ENCODE peak calls at places on chromosomes 3 and 15, in seven cellular contexts. M, B, P, V, Z, U and Y are unnamed samples.
A peak's percentile ranks its signal among the peaks of the same experiment; 100 is the strongest.

GRCh38 chr15:64004059-64004458 is 42.2 kb downstream of the DAPK2 start:
- DNase-seq in V (no peak), B (no peak), M (no peak), U (no peak), P (no peak), Z (no peak), Y (no peak)

GRCh38 chr3:39757312-39757711 is 52.1 kb upstream of the MYRIP start:
- DNase-seq in B (no peak), V (no peak), P (no peak), M (no peak), Z (no peak), U (no peak), Y (no peak)

GRCh38 chr15:63909819-63910437 is 76.2 kb upstream of the HERC1 start:
- DNase-seq in P (no peak), U (peak; percentile 76), V (peak; percentile 21), B (no peak), M (no peak), Z (no peak), Y (peak; percentile 76)

GRCh38 chr15:23578521-23579150 is 13.2 kb downstream of the MKRN3 start:
- DNase-seq in Z (no peak), P (no peak), V (no peak), B (no peak), U (no peak), M (no peak), Y (no peak)

GRCh38 chr3:24640330-24640877 is 145.8 kb upstream of the THRB start:
- DNase-seq in P (peak; percentile 38), B (no peak), M (peak; percentile 64), U (peak; percentile 67), Z (no peak), V (peak; percentile 30), Y (peak; percentile 18)

GRCh38 chr3:171967932-171968678 is 71.3 kb upstream of the FNDC3B start:
- DNase-seq in U (peak; percentile 91), M (no peak), P (no peak), V (no peak), Z (no peak), B (no peak), Y (peak; percentile 84)

GRCh38 chr3:133763797-133764734 is 17.9 kb downstream of the TF start:
- DNase-seq in B (no peak), P (no peak), M (no peak), V (no peak), U (no peak), Z (no peak), Y (no peak)

GRCh38 chr15:80785811-80786354 is 6.7 kb downstream of the CEMIP start:
- DNase-seq in B (no peak), U (peak; percentile 2), Z (no peak), M (no peak), V (no peak), P (no peak), Y (no peak)

GRCh38 chr3:136984837-136985236 is 27.1 kb downstream of the IL20RB start:
- DNase-seq in P (no peak), Z (no peak), V (no peak), B (no peak), U (peak; percentile 68), M (peak; percentile 91), Y (peak; percentile 10)

GRCh38 chr3:173912126-173912525 is 514.6 kb downstream of the NLGN1 start:
- DNase-seq in U (no peak), M (no peak), P (no peak), Z (no peak), V (no peak), B (no peak), Y (no peak)

GRCh38 chr15:78619022-78619950 is 1.5 kb downstream of the CHRNA3 start:
- DNase-seq in U (no peak), Z (no peak), V (no peak), M (no peak), B (no peak), P (peak; percentile 45), Y (no peak)

GRCh38 chr3:162292409-162292808 is 795.8 kb downstream of the OTOL1 start:
- DNase-seq in P (no peak), V (no peak), M (no peak), U (peak; percentile 3), Z (no peak), B (no peak), Y (no peak)

GRCh38 chr15:62241135-62241770 is 76.2 kb upstream of the C2CD4B start:
- DNase-seq in Z (no peak), M (peak; percentile 3), U (no peak), V (no peak), P (peak; percentile 60), B (no peak), Y (no peak)
- TF ChIP-seq CTCF in Z (no peak), M (peak; percentile 37), U (peak; percentile 37), V (peak; percentile 60), P (peak; percentile 65), B (no peak), Y (peak; percentile 34)

GRCh38 chr3:5198986-5199731 is 11.7 kb downstream of the EDEM1 start:
- DNase-seq in Z (no peak), U (no peak), M (no peak), P (no peak), V (no peak), B (no peak), Y (no peak)

GRCh38 chr3:5195605-5196004 is 8.1 kb downstream of the EDEM1 start:
- DNase-seq in M (peak; percentile 64), B (no peak), U (no peak), P (no peak), V (no peak), Z (no peak), Y (no peak)

GRCh38 chr3:5197022-5197421 is 9.5 kb downstream of the EDEM1 start:
- DNase-seq in V (no peak), Z (no peak), P (no peak), U (peak; percentile 80), B (no peak), M (peak; percentile 85), Y (no peak)

GRCh38 chr3:5198313-5198677 is 10.8 kb downstream of the EDEM1 start:
- DNase-seq in B (no peak), U (no peak), V (no peak), M (peak; percentile 55), P (no peak), Z (no peak), Y (no peak)

GRCh38 chr3:5197470-5198312 is 10.2 kb downstream of the EDEM1 start:
- DNase-seq in V (no peak), P (no peak), U (peak; percentile 89), B (no peak), M (peak; percentile 82), Z (no peak), Y (peak; percentile 62)
- H3K4me3 ChIP-seq in V (no peak overlapping the region), P (no peak overlapping the region), U (no peak overlapping the region), B (no peak overlapping the region), M (peak overlapping the region; percentile 5), Z (no peak overlapping the region), Y (no peak overlapping the region)

GRCh38 chr15:65086680-65087111 is 10.2 kb downstream of the KBTBD13 start:
- DNase-seq in M (peak; percentile 46), V (no peak), B (no peak), P (no peak), U (peak; percentile 29), Z (no peak), Y (no peak)
- TF ChIP-seq CTCF in M (peak; percentile 41), V (no peak), B (peak; percentile 15), P (no peak), U (peak; percentile 44), Z (no peak), Y (peak; percentile 43)

GRCh38 chr15:26261966-26262365 is 398.8 kb upstream of the ATP10A start:
- DNase-seq in V (no peak), B (no peak), U (no peak), M (no peak), P (no peak), Z (no peak), Y (no peak)
- H3K4me3 ChIP-seq in V (no peak overlapping the region), B (no peak overlapping the region), U (no peak overlapping the region), M (no peak overlapping the region), P (no peak overlapping the region), Z (no peak overlapping the region), Y (no peak overlapping the region)